ENCODE peak calls at places on chromosomes 16 and 17, in five cellular contexts. P is fibroblast of lung, B is astrocyte, T is mammary epithelial cell, K is H1. N is an unnamed sample.
A peak's percentile ranks its signal among the peaks of the same experiment; 100 is the strongest.

GRCh38 chr17:79769596-79770520 is 8.1 kb upstream of the CBX2 start:
- DNase-seq in P (no peak), B (no peak), T (no peak), K (no peak), N (no peak)

GRCh38 chr17:57755479-57756070 is 10.5 kb upstream of the CCDC182 start:
- DNase-seq in P (no peak), B (no peak), T (no peak), K (no peak), N (no peak)

GRCh38 chr17:35795007-35795870 is at the start of gene MMP28:
- DNase-seq in P (no peak), B (peak; percentile 21), T (peak; percentile 79), K (no peak), N (no peak)

GRCh38 chr16:89289428-89290395 is 72.2 kb downstream of the ZNF778 start:
- DNase-seq in P (peak; percentile 66), B (peak; percentile 15), T (peak; percentile 39), K (peak; percentile 59), N (no peak)

GRCh38 chr16:76583995-76584394 is 306.8 kb downstream of the CNTNAP4 start:
- DNase-seq in P (no peak), B (no peak), T (no peak), K (no peak), N (no peak)

GRCh38 chr17:34299918-34300600 is 14.5 kb downstream of the CCL11 start:
- DNase-seq in P (peak; percentile 28), B (peak; percentile 86), T (no peak), K (no peak), N (peak; percentile 45)

GRCh38 chr16:65285128-65286120 is 163.6 kb upstream of the CDH11 start:
- DNase-seq in P (peak; percentile 44), B (peak; percentile 42), T (no peak), K (no peak), N (no peak)

GRCh38 chr16:87839542-87840461 is 29.5 kb downstream of the SLC7A5 start:
- DNase-seq in P (no peak), B (no peak), T (no peak), K (no peak), N (no peak)

GRCh38 chr17:5921919-5922318 is 148.3 kb upstream of the WSCD1 start:
- DNase-seq in P (no peak), B (peak; percentile 15), T (peak; percentile 79), K (no peak), N (no peak)

GRCh38 chr17:27751622-27752490 is 48.5 kb downstream of the NOS2 start:
- DNase-seq in P (no peak), B (no peak), T (peak; percentile 14), K (no peak), N (no peak)

GRCh38 chr17:63434951-63435571 is 11.0 kb downstream of the CYB561 start:
- DNase-seq in P (peak; percentile 29), B (peak; percentile 27), T (peak; percentile 76), K (no peak), N (no peak)

GRCh38 chr17:2024572-2025219 is 438 bp downstream of the RTN4RL1 start:
- DNase-seq in P (no peak), B (no peak), T (peak; percentile 32), K (no peak), N (no peak)

GRCh38 chr16:30355144-30355953 is at the start of gene CD2BP2:
- DNase-seq in P (peak; percentile 100), B (peak; percentile 99), T (peak; percentile 100), K (peak; percentile 96), N (peak; percentile 95)

GRCh38 chr16:11535494-11535893 is 51.2 kb downstream of the LITAF start:
- DNase-seq in P (no peak), B (no peak), T (peak; percentile 82), K (no peak), N (peak; percentile 25)

GRCh38 chr16:23357761-23358290 is 55.7 kb downstream of the SCNN1B start:
- DNase-seq in P (no peak), B (no peak), T (no peak), K (no peak), N (no peak)

GRCh38 chr17:8955021-8955420 is 10.5 kb downstream of the PIK3R5 start:
- DNase-seq in P (no peak), B (no peak), T (no peak), K (no peak), N (no peak)

GRCh38 chr17:19621697-19622096 is 26.9 kb upstream of the ALDH3A2 start:
- DNase-seq in P (no peak), B (no peak), T (no peak), K (no peak), N (no peak)

GRCh38 chr17:79513805-79514535 is 96.9 kb downstream of the RBFOX3 start:
- DNase-seq in P (no peak), B (no peak), T (no peak), K (no peak), N (no peak)

GRCh38 chr17:28989028-28989427 is 16.8 kb downstream of the SEZ6 start:
- DNase-seq in P (no peak), B (no peak), T (no peak), K (no peak), N (no peak)

GRCh38 chr16:80366023-80366422 is 174.8 kb upstream of the DYNLRB2 start:
- DNase-seq in P (no peak), B (peak; percentile 22), T (peak; percentile 36), K (no peak), N (no peak)

GRCh38 chr17:59962739-59963318 is 1.7 kb downstream of the RNFT1 start:
- DNase-seq in P (no peak), B (no peak), T (no peak), K (no peak), N (no peak)

GRCh38 chr16:24736758-24737157 is 7.3 kb downstream of the TNRC6A start:
- DNase-seq in P (no peak), B (no peak), T (no peak), K (no peak), N (no peak)

GRCh38 chr17:32142857-32143524 is 689 bp downstream of the RHOT1 start:
- DNase-seq in P (peak; percentile 75), B (peak; percentile 70), T (peak; percentile 73), K (no peak), N (no peak)

GRCh38 chr16:81071816-81072215 is 5.2 kb downstream of the C16orf46 start:
- DNase-seq in P (no peak), B (no peak), T (peak; percentile 81), K (no peak), N (peak; percentile 17)

GRCh38 chr17:58229384-58229783 is 9.0 kb upstream of the LPO start:
- DNase-seq in P (no peak), B (no peak), T (no peak), K (no peak), N (no peak)

GRCh38 chr17:11598274-11599221 is at the start of gene DNAH9:
- DNase-seq in P (peak; percentile 27), B (peak; percentile 6), T (peak; percentile 17), K (peak; percentile 78), N (peak; percentile 7)

GRCh38 chr17:57471941-57472368 is 215.6 kb downstream of the MSI2 start:
- DNase-seq in P (no peak), B (no peak), T (no peak), K (no peak), N (no peak)

GRCh38 chr17:78377858-78378224 is 608 bp upstream of the PGS1 start:
- DNase-seq in P (no peak), B (no peak), T (no peak), K (no peak), N (no peak)

GRCh38 chr17:975321-975982 is 4.1 kb downstream of the NXN start:
- DNase-seq in P (no peak), B (no peak), T (no peak), K (no peak), N (no peak)

GRCh38 chr17:10226930-10227695 is 28.7 kb upstream of the GAS7 start:
- DNase-seq in P (peak; percentile 34), B (no peak), T (no peak), K (peak; percentile 46), N (no peak)

GRCh38 chr17:83079766-83080616 is 582 bp downstream of the METRNL start:
- DNase-seq in P (no peak), B (no peak), T (no peak), K (no peak), N (no peak)

GRCh38 chr17:29376667-29377268 is 13.4 kb upstream of the TAOK1 start:
- DNase-seq in P (peak; percentile 92), B (peak; percentile 81), T (peak; percentile 43), K (no peak), N (no peak)

DNA sequence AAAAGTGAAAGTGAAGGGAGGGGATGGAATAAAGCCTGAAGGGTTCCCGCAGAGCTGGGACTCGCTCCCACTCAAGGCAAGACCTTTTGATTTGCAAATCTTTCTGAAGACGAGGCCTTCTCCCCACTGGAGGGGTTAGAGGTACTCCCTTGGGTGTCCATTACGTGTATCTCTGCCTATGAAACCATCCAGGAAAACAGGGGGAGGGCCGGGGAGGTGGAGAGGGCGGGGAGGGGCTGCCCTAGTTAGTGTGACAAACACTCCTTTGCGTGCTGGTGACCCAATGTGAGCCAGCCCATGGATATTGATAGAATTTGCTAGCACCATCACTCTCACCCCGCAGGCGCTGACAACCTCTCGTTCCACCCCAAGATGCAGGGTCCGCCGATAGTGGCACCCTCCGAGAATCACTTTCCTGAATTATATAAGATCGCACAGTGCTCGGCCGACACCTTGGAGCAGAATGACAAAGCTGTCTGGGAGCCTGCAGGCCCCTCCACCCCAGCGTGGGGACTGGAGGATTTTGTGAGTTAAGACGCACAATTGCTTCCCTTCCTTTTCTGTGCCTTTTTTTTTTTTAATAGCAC is 155.1 kb downstream of the C16orf78 start:
- DNase-seq in P (peak; percentile 1), B (no peak), T (no peak), K (no peak), N (no peak)
- H3K4me2 ChIP-seq in P (peak overlapping the region; percentile 17), B (peak overlapping the region; percentile 91), T (no peak overlapping the region), K (no peak overlapping the region), N (peak overlapping the region; percentile 45)

GRCh38 chr16:2985457-2985856 is 5.2 kb upstream of the PKMYT1 start:
- DNase-seq in P (peak; percentile 15), B (no peak), T (no peak), K (no peak), N (no peak)
- H3K27ac ChIP-seq in P (no peak overlapping the region), B (no peak overlapping the region), T (no peak overlapping the region), K (no peak overlapping the region), N (no peak overlapping the region)

GRCh38 chr16:7116734-7117133 is 215.9 kb upstream of the RBFOX1 start:
- DNase-seq in P (no peak), B (no peak), T (no peak), K (no peak), N (no peak)
- H4K20me1 ChIP-seq in P (no peaks in the 10 kb centered on the region), B (no peaks in the 10 kb centered on the region), T (no peaks in the 10 kb centered on the region), K (no peaks in the 10 kb centered on the region), N (no peaks in the 10 kb centered on the region)

GRCh38 chr17:72588961-72589360 is 468.1 kb downstream of the SOX9 start:
- DNase-seq in P (peak; percentile 51), B (peak; percentile 91), T (peak; percentile 97), K (no peak), N (peak; percentile 96)

GRCh38 chr17:72591500-72592241 is 470.9 kb downstream of the SOX9 start:
- DNase-seq in P (peak; percentile 40), B (peak; percentile 37), T (peak; percentile 43), K (no peak), N (no peak)

GRCh38 chr17:72588561-72588960 is 467.7 kb downstream of the SOX9 start:
- DNase-seq in P (peak; percentile 22), B (no peak), T (no peak), K (no peak), N (no peak)

GRCh38 chr17:72590882-72591499 is 470.2 kb downstream of the SOX9 start:
- DNase-seq in P (no peak), B (no peak), T (peak; percentile 45), K (no peak), N (no peak)

DNA sequence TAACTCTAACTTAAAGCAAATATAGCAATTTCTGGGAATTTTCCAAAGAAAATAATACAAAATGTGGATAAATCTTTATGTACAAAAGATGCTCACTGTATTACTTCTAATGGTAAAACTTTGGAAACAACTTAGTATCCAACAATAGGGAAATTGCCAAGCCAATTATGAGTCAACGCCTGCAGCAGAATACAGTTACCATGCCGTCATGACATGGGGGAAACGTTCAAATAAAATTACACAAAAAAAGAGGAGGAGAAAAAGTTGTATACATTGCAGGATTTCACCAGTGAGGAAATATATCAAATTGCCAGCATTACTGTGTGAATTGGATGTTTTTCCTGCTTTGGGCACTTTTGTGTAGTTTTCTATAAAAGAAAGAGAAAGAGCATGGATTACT is 469.6 kb downstream of the SOX9 start:
- DNase-seq in P (peak; percentile 89), B (peak; percentile 76), T (peak; percentile 73), K (no peak), N (no peak)
- H3K4me2 ChIP-seq in P (peak overlapping the region; percentile 93), B (peak overlapping the region; percentile 86), T (peak overlapping the region; percentile 87), K (no peak overlapping the region), N (peak overlapping the region; percentile 79)